ENCODE peak calls at places on chromosomes 12 and 14, in ten cellular contexts. One of them, this sample, is unnamed.

GRCh38 chr12:12663644-12664294 is 32.2 kb downstream of the GPR19 start:
- DNase-seq in pancreas: no peak
- DNase-seq in cardiac muscle cell: no peak
- DNase-seq in AG09319: no peak
- DNase-seq in body of pancreas: no peak
- DNase-seq in CD4-positive, alpha-beta T cell: no peak
- DNase-seq in neural progenitor cell: no peak
- DNase-seq in lower leg skin: peak
- DNase-seq in PC-3: no peak
- DNase-seq in cardiac fibroblast: no peak
- DNase-seq in this sample: no peak

GRCh38 chr12:24889403-24889802 is 59.5 kb downstream of the BCAT1 start:
- DNase-seq in lower leg skin: no peak
- DNase-seq in body of pancreas: no peak
- DNase-seq in AG09319: no peak
- DNase-seq in cardiac fibroblast: no peak
- DNase-seq in CD4-positive, alpha-beta T cell: no peak
- DNase-seq in PC-3: no peak
- DNase-seq in cardiac muscle cell: no peak
- DNase-seq in pancreas: no peak
- DNase-seq in neural progenitor cell: no peak
- DNase-seq in this sample: no peak

GRCh38 chr12:105418232-105418631 is 87.7 kb downstream of the C12orf75 start:
- DNase-seq in cardiac fibroblast: peak
- DNase-seq in PC-3: peak
- DNase-seq in lower leg skin: no peak
- DNase-seq in pancreas: no peak
- DNase-seq in body of pancreas: no peak
- DNase-seq in cardiac muscle cell: peak
- DNase-seq in neural progenitor cell: no peak
- DNase-seq in CD4-positive, alpha-beta T cell: no peak
- DNase-seq in AG09319: peak
- DNase-seq in this sample: no peak

GRCh38 chr14:105489607-105490317 is 1.3 kb upstream of the TEDC1 start:
- DNase-seq in neural progenitor cell: peak
- DNase-seq in CD4-positive, alpha-beta T cell: peak
- DNase-seq in AG09319: peak
- DNase-seq in PC-3: peak
- DNase-seq in body of pancreas: peak
- DNase-seq in cardiac muscle cell: peak
- DNase-seq in cardiac fibroblast: peak
- DNase-seq in pancreas: peak
- DNase-seq in lower leg skin: peak
- DNase-seq in this sample: peak

GRCh38 chr12:130372936-130373335 is 35.2 kb downstream of the PIWIL1 start:
- DNase-seq in cardiac muscle cell: no peak
- DNase-seq in cardiac fibroblast: no peak
- DNase-seq in neural progenitor cell: no peak
- DNase-seq in pancreas: no peak
- DNase-seq in PC-3: no peak
- DNase-seq in AG09319: no peak
- DNase-seq in body of pancreas: no peak
- DNase-seq in CD4-positive, alpha-beta T cell: no peak
- DNase-seq in lower leg skin: no peak
- DNase-seq in this sample: no peak

GRCh38 chr12:32666510-32666909 is 12.6 kb upstream of the DNM1L start:
- DNase-seq in AG09319: no peak
- DNase-seq in CD4-positive, alpha-beta T cell: no peak
- DNase-seq in body of pancreas: no peak
- DNase-seq in lower leg skin: no peak
- DNase-seq in PC-3: peak
- DNase-seq in cardiac muscle cell: peak
- DNase-seq in cardiac fibroblast: no peak
- DNase-seq in pancreas: no peak
- DNase-seq in neural progenitor cell: no peak
- DNase-seq in this sample: no peak

GRCh38 chr12:81626406-81626805 is 132.7 kb downstream of the PPFIA2 start:
- DNase-seq in body of pancreas: no peak
- DNase-seq in cardiac muscle cell: no peak
- DNase-seq in lower leg skin: no peak
- DNase-seq in CD4-positive, alpha-beta T cell: no peak
- DNase-seq in neural progenitor cell: no peak
- DNase-seq in PC-3: no peak
- DNase-seq in AG09319: no peak
- DNase-seq in pancreas: no peak
- DNase-seq in cardiac fibroblast: no peak
- DNase-seq in this sample: no peak

GRCh38 chr14:33352821-33353220 is 414.1 kb downstream of the NPAS3 start:
- DNase-seq in cardiac fibroblast: no peak
- DNase-seq in AG09319: no peak
- DNase-seq in body of pancreas: no peak
- DNase-seq in lower leg skin: no peak
- DNase-seq in neural progenitor cell: no peak
- DNase-seq in PC-3: no peak
- DNase-seq in cardiac muscle cell: peak
- DNase-seq in pancreas: no peak
- DNase-seq in CD4-positive, alpha-beta T cell: no peak
- DNase-seq in this sample: no peak

GRCh38 chr12:42593781-42594322 is 4.3 kb upstream of the PRICKLE1 start:
- DNase-seq in neural progenitor cell: no peak
- DNase-seq in CD4-positive, alpha-beta T cell: no peak
- DNase-seq in AG09319: no peak
- DNase-seq in lower leg skin: no peak
- DNase-seq in PC-3: peak
- DNase-seq in body of pancreas: no peak
- DNase-seq in pancreas: no peak
- DNase-seq in cardiac fibroblast: no peak
- DNase-seq in cardiac muscle cell: no peak
- DNase-seq in this sample: no peak

GRCh38 chr12:5787828-5788227 is 157.2 kb downstream of the ANO2 start:
- DNase-seq in PC-3: no peak
- DNase-seq in lower leg skin: no peak
- DNase-seq in cardiac fibroblast: no peak
- DNase-seq in AG09319: no peak
- DNase-seq in body of pancreas: no peak
- DNase-seq in neural progenitor cell: no peak
- DNase-seq in cardiac muscle cell: no peak
- DNase-seq in pancreas: no peak
- DNase-seq in CD4-positive, alpha-beta T cell: no peak
- DNase-seq in this sample: no peak

GRCh38 chr14:77157716-77158115 is 16.1 kb upstream of the ZDHHC22 start:
- DNase-seq in lower leg skin: no peak
- DNase-seq in body of pancreas: no peak
- DNase-seq in cardiac fibroblast: no peak
- DNase-seq in neural progenitor cell: no peak
- DNase-seq in cardiac muscle cell: no peak
- DNase-seq in CD4-positive, alpha-beta T cell: no peak
- DNase-seq in pancreas: no peak
- DNase-seq in PC-3: no peak
- DNase-seq in AG09319: no peak
- DNase-seq in this sample: no peak

GRCh38 chr12:126784328-126784921 is 1482.5 kb upstream of the TMEM132C start:
- DNase-seq in cardiac muscle cell: no peak
- DNase-seq in lower leg skin: no peak
- DNase-seq in PC-3: peak
- DNase-seq in neural progenitor cell: peak
- DNase-seq in CD4-positive, alpha-beta T cell: peak
- DNase-seq in body of pancreas: peak
- DNase-seq in pancreas: peak
- DNase-seq in AG09319: no peak
- DNase-seq in cardiac fibroblast: no peak
- DNase-seq in this sample: no peak

GRCh38 chr14:67987596-67987995 is 168.0 kb downstream of the RAD51B start:
- DNase-seq in body of pancreas: peak
- DNase-seq in cardiac muscle cell: peak
- DNase-seq in neural progenitor cell: no peak
- DNase-seq in AG09319: no peak
- DNase-seq in cardiac fibroblast: peak
- DNase-seq in pancreas: no peak
- DNase-seq in PC-3: no peak
- DNase-seq in CD4-positive, alpha-beta T cell: no peak
- DNase-seq in lower leg skin: no peak
- DNase-seq in this sample: no peak

GRCh38 chr12:124549629-124550028 is 17.8 kb downstream of the NCOR2 start:
- DNase-seq in body of pancreas: no peak
- DNase-seq in pancreas: no peak
- DNase-seq in cardiac muscle cell: no peak
- DNase-seq in lower leg skin: no peak
- DNase-seq in AG09319: no peak
- DNase-seq in CD4-positive, alpha-beta T cell: no peak
- DNase-seq in cardiac fibroblast: no peak
- DNase-seq in PC-3: no peak
- DNase-seq in neural progenitor cell: no peak
- DNase-seq in this sample: no peak

GRCh38 chr12:124548854-124549378 is 18.5 kb downstream of the NCOR2 start:
- DNase-seq in pancreas: no peak
- DNase-seq in cardiac muscle cell: peak
- DNase-seq in lower leg skin: peak
- DNase-seq in AG09319: peak
- DNase-seq in cardiac fibroblast: peak
- DNase-seq in neural progenitor cell: no peak
- DNase-seq in CD4-positive, alpha-beta T cell: no peak
- DNase-seq in body of pancreas: peak
- DNase-seq in PC-3: no peak
- DNase-seq in this sample: no peak

GRCh38 chr12:124550123-124551089 is 17.0 kb downstream of the NCOR2 start:
- DNase-seq in neural progenitor cell: no peak
- DNase-seq in cardiac fibroblast: no peak
- DNase-seq in body of pancreas: no peak
- DNase-seq in cardiac muscle cell: no peak
- DNase-seq in pancreas: no peak
- DNase-seq in PC-3: peak
- DNase-seq in AG09319: no peak
- DNase-seq in lower leg skin: no peak
- DNase-seq in CD4-positive, alpha-beta T cell: no peak
- DNase-seq in this sample: no peak

GRCh38 chr12:124553862-124554428 is 13.5 kb downstream of the NCOR2 start:
- DNase-seq in neural progenitor cell: no peak
- DNase-seq in body of pancreas: no peak
- DNase-seq in CD4-positive, alpha-beta T cell: no peak
- DNase-seq in cardiac muscle cell: no peak
- DNase-seq in lower leg skin: no peak
- DNase-seq in AG09319: no peak
- DNase-seq in PC-3: no peak
- DNase-seq in cardiac fibroblast: no peak
- DNase-seq in pancreas: no peak
- DNase-seq in this sample: no peak

GRCh38 chr12:124551268-124552144 is 15.9 kb downstream of the NCOR2 start:
- DNase-seq in CD4-positive, alpha-beta T cell: no peak
- DNase-seq in cardiac muscle cell: no peak
- DNase-seq in cardiac fibroblast: no peak
- DNase-seq in pancreas: no peak
- DNase-seq in lower leg skin: no peak
- DNase-seq in body of pancreas: peak
- DNase-seq in AG09319: no peak
- DNase-seq in PC-3: peak
- DNase-seq in neural progenitor cell: peak
- DNase-seq in this sample: no peak
- TF ChIP-seq CTCF in CD4-positive, alpha-beta T cell: no peak
- TF ChIP-seq CTCF in cardiac muscle cell: no peak
- TF ChIP-seq CTCF in cardiac fibroblast: no peak
- TF ChIP-seq CTCF in pancreas: no peak
- TF ChIP-seq CTCF in lower leg skin: no peak
- TF ChIP-seq CTCF in body of pancreas: no peak
- TF ChIP-seq CTCF in AG09319: no peak
- TF ChIP-seq CTCF in PC-3: no peak
- TF ChIP-seq CTCF in neural progenitor cell: no peak
- TF ChIP-seq CTCF in this sample: no peak

DNA sequence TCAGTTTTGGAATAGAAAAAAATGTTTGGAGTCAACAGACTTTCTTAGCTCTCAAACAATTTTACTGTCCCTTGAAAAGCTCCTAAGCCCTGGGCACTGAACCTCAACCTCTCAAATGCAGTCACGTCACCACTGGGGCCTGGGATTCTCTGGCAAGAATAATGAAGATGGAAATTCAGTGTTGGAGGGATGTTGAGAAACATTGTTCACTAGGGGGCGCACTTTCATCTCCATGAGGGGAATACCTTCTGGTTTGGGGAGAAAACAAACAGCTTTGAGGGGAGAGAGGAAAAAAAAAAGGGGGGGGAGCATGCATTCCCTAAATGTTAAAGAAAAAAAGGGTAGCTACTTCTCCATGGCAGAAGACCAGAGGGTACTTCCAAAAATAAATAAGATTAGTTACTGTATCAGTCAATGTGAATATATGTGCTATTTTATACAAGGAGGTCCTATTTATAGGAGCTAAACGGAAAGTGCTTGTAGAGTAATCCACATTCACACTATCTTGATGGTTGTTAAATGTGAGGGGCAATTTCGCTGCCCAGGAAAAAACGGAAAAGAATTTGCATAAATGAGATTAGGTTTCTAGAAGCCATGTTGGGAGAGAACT is 5.8 kb upstream of the TBPL2 start:
- DNase-seq in body of pancreas: peak
- DNase-seq in cardiac fibroblast: peak
- DNase-seq in lower leg skin: no peak
- DNase-seq in PC-3: peak
- DNase-seq in neural progenitor cell: peak
- DNase-seq in pancreas: peak
- DNase-seq in CD4-positive, alpha-beta T cell: peak
- DNase-seq in cardiac muscle cell: peak
- DNase-seq in AG09319: peak
- DNase-seq in this sample: peak
- TF ChIP-seq CTCF in body of pancreas: peak
- TF ChIP-seq CTCF in cardiac fibroblast: peak
- TF ChIP-seq CTCF in lower leg skin: no peak
- TF ChIP-seq CTCF in PC-3: peak
- TF ChIP-seq CTCF in neural progenitor cell: peak
- TF ChIP-seq CTCF in pancreas: peak
- TF ChIP-seq CTCF in CD4-positive, alpha-beta T cell: peak
- TF ChIP-seq CTCF in cardiac muscle cell: peak
- TF ChIP-seq CTCF in AG09319: peak
- TF ChIP-seq CTCF in this sample: peak

GRCh38 chr12:122880668-122881067 is 15.3 kb downstream of the VPS37B start:
- DNase-seq in pancreas: no peak
- DNase-seq in neural progenitor cell: peak
- DNase-seq in AG09319: no peak
- DNase-seq in cardiac muscle cell: peak
- DNase-seq in cardiac fibroblast: peak
- DNase-seq in lower leg skin: peak
- DNase-seq in CD4-positive, alpha-beta T cell: no peak
- DNase-seq in body of pancreas: no peak
- DNase-seq in PC-3: peak
- DNase-seq in this sample: no peak
- TF ChIP-seq CTCF in pancreas: no peak
- TF ChIP-seq CTCF in neural progenitor cell: peak
- TF ChIP-seq CTCF in AG09319: peak
- TF ChIP-seq CTCF in cardiac muscle cell: peak
- TF ChIP-seq CTCF in cardiac fibroblast: peak
- TF ChIP-seq CTCF in lower leg skin: no peak
- TF ChIP-seq CTCF in CD4-positive, alpha-beta T cell: no peak
- TF ChIP-seq CTCF in body of pancreas: peak
- TF ChIP-seq CTCF in PC-3: peak
- TF ChIP-seq CTCF in this sample: peak

DNA sequence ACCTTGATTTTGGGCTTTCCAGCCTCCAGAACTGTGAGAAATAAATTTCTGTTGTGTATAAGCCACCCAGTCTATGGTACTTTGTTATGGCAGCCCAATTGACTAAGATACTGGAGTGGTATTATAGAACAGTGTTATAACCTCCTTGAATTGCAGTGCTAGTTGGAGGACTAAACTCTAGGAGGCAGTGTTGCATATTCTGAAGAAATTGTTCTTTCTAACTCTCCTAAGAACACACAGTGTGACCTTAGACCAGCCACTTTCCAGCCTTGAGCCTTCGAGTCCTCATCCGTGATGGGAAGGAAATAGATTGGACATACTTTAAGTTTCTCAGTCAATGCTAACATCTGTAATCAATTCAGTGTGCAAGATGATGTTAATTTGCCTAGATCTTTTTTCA is 22.4 kb upstream of the LRRC10 start:
- DNase-seq in lower leg skin: no peak
- DNase-seq in neural progenitor cell: peak
- DNase-seq in CD4-positive, alpha-beta T cell: no peak
- DNase-seq in cardiac muscle cell: no peak
- DNase-seq in PC-3: peak
- DNase-seq in AG09319: no peak
- DNase-seq in body of pancreas: no peak
- DNase-seq in cardiac fibroblast: no peak
- DNase-seq in pancreas: no peak
- DNase-seq in this sample: no peak
- TF ChIP-seq CTCF in lower leg skin: no peak
- TF ChIP-seq CTCF in neural progenitor cell: peak
- TF ChIP-seq CTCF in CD4-positive, alpha-beta T cell: no peak
- TF ChIP-seq CTCF in cardiac muscle cell: no peak
- TF ChIP-seq CTCF in PC-3: peak
- TF ChIP-seq CTCF in AG09319: no peak
- TF ChIP-seq CTCF in body of pancreas: no peak
- TF ChIP-seq CTCF in cardiac fibroblast: peak
- TF ChIP-seq CTCF in pancreas: no peak
- TF ChIP-seq CTCF in this sample: no peak